ENCODE peak calls at places on chromosomes 2 and 18, in six cellular contexts. N, X, U, L, E and K are unnamed samples.

GRCh38 chr18:8424917-8425725 is 184.1 kb upstream of the RAB12 start:
- DNase-seq in N (peak; percentile 69), X (peak; percentile 6), U (no peak), L (no peak), E (no peak), K (peak; percentile 57)

GRCh38 chr18:3008546-3008945 is 4.4 kb downstream of the LPIN2 start:
- DNase-seq in N (peak; percentile 85), X (no peak), U (no peak), L (no peak), E (no peak), K (peak; percentile 37)

GRCh38 chr2:1884933-1885580 is 140.7 kb upstream of the PXDN start:
- DNase-seq in N (peak; percentile 95), X (no peak), U (no peak), L (no peak), E (no peak), K (no peak)

GRCh38 chr2:179532890-179533289 is 268.3 kb upstream of the SESTD1 start:
- DNase-seq in N (no peak), X (no peak), U (no peak), L (peak; percentile 75), E (no peak), K (no peak)

GRCh38 chr2:152620218-152620617 is 97.0 kb downstream of the PRPF40A start:
- DNase-seq in N (no peak), X (no peak), U (no peak), L (no peak), E (no peak), K (no peak)

GRCh38 chr2:32168513-32168912 is 2.8 kb downstream of the SLC30A6 start:
- DNase-seq in N (no peak), X (no peak), U (peak; percentile 81), L (peak; percentile 19), E (no peak), K (no peak)

GRCh38 chr2:164430166-164430783 is 191.0 kb downstream of the GRB14 start:
- DNase-seq in N (peak; percentile 61), X (peak; percentile 49), U (peak; percentile 43), L (peak; percentile 70), E (no peak), K (no peak)

GRCh38 chr2:213288913-213289700 is 4.8 kb downstream of the SPAG16 start:
- DNase-seq in N (peak; percentile 65), X (no peak), U (no peak), L (no peak), E (no peak), K (no peak)

GRCh38 chr2:163077241-163077640 is 238.7 kb upstream of the KCNH7 start:
- DNase-seq in N (no peak), X (peak; percentile 75), U (no peak), L (peak; percentile 43), E (no peak), K (no peak)

GRCh38 chr2:231786917-231787292 is 660 bp downstream of the COPS7B start:
- DNase-seq in N (no peak), X (no peak), U (no peak), L (no peak), E (no peak), K (no peak)

GRCh38 chr2:127597046-127597983 is 48.6 kb upstream of the GPR17 start:
- DNase-seq in N (no peak), X (no peak), U (no peak), L (no peak), E (no peak), K (no peak)

GRCh38 chr2:30584116-30584515 is 137.1 kb downstream of the LCLAT1 start:
- DNase-seq in N (no peak), X (no peak), U (peak; percentile 44), L (no peak), E (no peak), K (no peak)

DNA sequence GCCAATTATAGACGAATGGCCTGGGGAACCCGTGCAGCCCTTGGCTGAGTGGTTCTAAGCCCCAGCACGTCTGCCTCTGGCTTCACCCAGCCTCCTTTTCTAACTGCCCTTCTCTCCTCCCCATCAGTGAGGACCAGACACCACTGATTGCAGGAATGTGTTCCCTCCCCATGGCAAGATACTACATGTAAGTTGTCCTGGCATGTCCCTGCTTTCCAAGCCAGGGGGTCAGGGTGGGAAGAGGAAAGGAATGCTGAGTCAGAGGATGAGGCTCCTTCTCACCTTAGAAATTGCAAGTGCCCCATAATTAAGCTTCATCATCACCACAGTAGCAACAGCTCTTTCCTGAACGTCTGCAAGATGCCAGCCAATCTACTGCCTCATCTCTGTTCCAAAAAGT is 4.8 kb downstream of the IL1F10 start:
- DNase-seq in N (no peak), X (no peak), U (no peak), L (no peak), E (no peak), K (no peak)
- TF ChIP-seq CTCF in N (no peak), X (no peak), U (no peak), L (no peak), E (no peak), K (no peak)

GRCh38 chr2:71001592-71002570 is 7.2 kb upstream of the TEX261 start:
- DNase-seq in N (no peak), X (no peak), U (no peak), L (peak; percentile 89), E (no peak), K (no peak)
- H3K4me3 ChIP-seq in N (no peak overlapping the region), X (no peak overlapping the region), U (no peak overlapping the region), L (peak overlapping the region; percentile 37), E (no peak overlapping the region), K (no peak overlapping the region)

DNA sequence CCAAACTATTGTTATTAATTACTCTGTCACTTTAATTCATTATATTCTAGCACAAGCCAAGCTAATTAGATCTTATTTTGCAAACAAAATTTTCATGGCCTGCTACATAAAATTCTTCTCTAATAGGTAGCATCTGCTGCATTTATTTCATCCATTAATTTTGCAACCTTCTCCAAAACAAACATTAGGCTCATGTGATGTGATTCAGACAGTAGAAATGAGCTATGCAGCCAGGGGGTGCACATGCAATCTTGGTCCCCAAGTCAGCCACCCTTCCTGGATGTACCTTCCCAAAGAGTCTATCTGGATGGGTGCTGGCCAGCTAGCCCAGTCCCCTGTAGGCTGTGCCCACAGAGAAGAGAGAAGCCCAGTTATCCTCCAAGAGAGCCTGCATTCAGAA is 242.1 kb upstream of the OSR1 start:
- DNase-seq in N (no peak), X (no peak), U (no peak), L (no peak), E (no peak), K (no peak)
- TF ChIP-seq CTCF in N (no peak), X (no peak), U (no peak), L (no peak), E (no peak), K (peak; percentile 47)

GRCh38 chr2:165621086-165621560 is 151.6 kb downstream of the CSRNP3 start:
- DNase-seq in N (peak; percentile 84), X (no peak), U (no peak), L (no peak), E (no peak), K (peak; percentile 18)
- H3K4me3 ChIP-seq in N (no peak overlapping the region), X (no peak overlapping the region), U (no peak overlapping the region), L (no peak overlapping the region), E (no peak overlapping the region), K (no peak overlapping the region)

GRCh38 chr2:173749315-173749714 is 215.9 kb downstream of the SP3 start:
- DNase-seq in N (peak; percentile 61), X (peak; percentile 13), U (no peak), L (peak; percentile 29), E (no peak), K (no peak)
- TF ChIP-seq CTCF in N (peak; percentile 57), X (no peak), U (no peak), L (peak; percentile 37), E (no peak), K (peak; percentile 56)

DNA sequence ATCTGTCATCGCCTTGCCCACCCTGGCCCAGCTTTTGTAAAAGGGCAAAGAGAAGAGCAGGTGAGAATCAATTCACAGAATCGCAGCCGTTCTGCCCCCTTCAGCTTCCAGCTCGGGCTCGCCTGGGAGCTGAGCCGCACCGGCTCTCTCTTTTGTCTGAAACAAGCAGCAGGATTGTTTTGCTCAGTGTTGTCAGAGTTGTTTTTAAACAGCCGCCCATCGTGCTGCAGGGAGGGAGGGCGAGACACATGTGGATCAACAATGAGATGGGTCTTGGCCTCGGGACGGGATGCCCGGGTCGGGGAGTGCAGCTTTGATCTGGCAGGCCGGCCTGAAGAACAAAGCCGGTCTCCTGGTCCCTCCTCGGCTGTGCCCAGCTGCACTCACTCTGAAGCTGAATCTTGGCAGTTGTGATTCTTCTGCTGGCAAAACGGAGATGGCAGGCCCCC is 39.7 kb upstream of the HDAC4 start:
- DNase-seq in N (peak; percentile 31), X (no peak), U (no peak), L (peak; percentile 94), E (no peak), K (no peak)
- H3K4me3 ChIP-seq in N (peak overlapping the region; percentile 10), X (no peak overlapping the region), U (no peak overlapping the region), L (peak overlapping the region; percentile 9), E (no peak overlapping the region), K (no peak overlapping the region)